ENCODE peak calls at places on chromosomes 2 and 18, in seven cellular contexts. K, A, B, P, E, X and M are unnamed samples.
A peak's percentile ranks its signal among the peaks of the same experiment; 100 is the strongest.

GRCh38 chr2:189526241-189526640 is 54.3 kb downstream of the SLC40A1 start:
- DNase-seq in A (no peak), P (no peak), X (no peak), B (no peak), E (no peak), K (no peak), M (no peak)

GRCh38 chr2:182593394-182593707 is 122.7 kb upstream of the DNAJC10 start:
- DNase-seq in P (no peak), K (peak; percentile 54), A (no peak), E (no peak), B (peak; percentile 46), X (no peak), M (peak; percentile 79)

GRCh38 chr2:86211033-86211795 is 12.0 kb downstream of the MRPL35 start:
- DNase-seq in A (no peak), B (no peak), K (no peak), X (no peak), P (no peak), E (no peak), M (no peak)

GRCh38 chr18:54845788-54846187 is 17.5 kb downstream of the RAB27B start:
- DNase-seq in P (no peak), B (peak; percentile 7), K (peak; percentile 30), A (no peak), E (no peak), X (no peak), M (peak; percentile 39)

GRCh38 chr2:68225119-68225632 is 27.2 kb downstream of the PPP3R1 start:
- DNase-seq in A (no peak), P (no peak), K (peak; percentile 48), X (no peak), E (no peak), B (no peak), M (no peak)

GRCh38 chr18:63553117-63553516 is 10.9 kb downstream of the SERPINB12 start:
- DNase-seq in E (no peak), K (peak; percentile 41), P (no peak), X (no peak), A (no peak), B (peak; percentile 48), M (peak; percentile 69)

GRCh38 chr2:189261431-189261841 is 81.9 kb upstream of the COL5A2 start:
- DNase-seq in B (no peak), E (no peak), K (peak; percentile 97), A (no peak), P (no peak), X (no peak), M (peak; percentile 84)

GRCh38 chr2:152200562-152201465 is 25.3 kb upstream of the STAM2 start:
- DNase-seq in K (peak; percentile 100), X (peak; percentile 36), P (peak; percentile 93), B (peak; percentile 86), A (peak; percentile 79), E (no peak), M (peak; percentile 97)

GRCh38 chr2:112724611-112725525 is 4.0 kb downstream of the NT5DC4 start:
- DNase-seq in E (peak; percentile 55), A (no peak), X (no peak), K (peak; percentile 35), P (no peak), B (no peak), M (no peak)

GRCh38 chr2:223865124-223865523 is 27.7 kb upstream of the AP1S3 start:
- DNase-seq in K (no peak), X (no peak), B (no peak), E (no peak), P (no peak), A (no peak), M (no peak)

GRCh38 chr2:64228126-64228678 is 84.0 kb upstream of the PELI1 start:
- DNase-seq in X (peak; percentile 69), A (peak; percentile 85), E (peak; percentile 92), P (peak; percentile 88), K (peak; percentile 67), B (peak; percentile 10), M (peak; percentile 59)

GRCh38 chr2:179764710-179765109 is 96.7 kb downstream of the ZNF385B start:
- DNase-seq in B (no peak), E (no peak), X (no peak), A (no peak), P (no peak), K (no peak), M (no peak)

GRCh38 chr2:27133195-27133875 is 1.1 kb downstream of the PREB start:
- DNase-seq in P (peak; percentile 84), B (no peak), A (no peak), K (no peak), X (peak; percentile 59), E (no peak), M (no peak)

GRCh38 chr2:99554238-99554637 is 64.4 kb upstream of the REV1 start:
- DNase-seq in B (no peak), A (no peak), K (no peak), X (no peak), E (no peak), P (no peak), M (no peak)

GRCh38 chr2:11127791-11128190 is 27.5 kb upstream of the SLC66A3 start:
- DNase-seq in E (no peak), P (no peak), X (no peak), B (no peak), A (no peak), K (no peak), M (no peak)

GRCh38 chr2:96537734-96538486 is 1.4 kb downstream of the ARID5A start:
- DNase-seq in K (no peak), P (peak; percentile 64), X (no peak), B (no peak), E (no peak), A (peak; percentile 60), M (no peak)

GRCh38 chr2:64260093-64260808 is 116.0 kb upstream of the PELI1 start:
- DNase-seq in K (no peak), B (no peak), A (no peak), E (no peak), P (no peak), X (no peak), M (no peak)

GRCh38 chr2:216306868-216307267 is 65.4 kb downstream of the MARCHF4 start:
- DNase-seq in B (no peak), X (no peak), P (no peak), K (no peak), E (no peak), A (no peak), M (no peak)

GRCh38 chr2:241584446-241584845 is 25.9 kb downstream of the BOK start:
- DNase-seq in E (no peak), K (peak; percentile 36), B (no peak), A (no peak), P (peak; percentile 24), X (no peak), M (peak; percentile 61)

GRCh38 chr2:138391956-138392355 is 109.6 kb upstream of the SPOPL start:
- DNase-seq in K (peak; percentile 53), B (no peak), X (no peak), A (no peak), E (no peak), P (no peak), M (no peak)

GRCh38 chr2:161046876-161047275 is 113.4 kb upstream of the TANK start:
- DNase-seq in E (no peak), A (no peak), P (no peak), X (no peak), B (no peak), K (no peak), M (no peak)

GRCh38 chr2:69915050-69915945 is at the start of gene MXD1:
- DNase-seq in B (no peak), A (no peak), K (peak; percentile 16), X (no peak), P (peak; percentile 66), E (peak; percentile 78), M (no peak)

GRCh38 chr18:23191952-23192662 is 56.8 kb downstream of the CABLES1 start:
- DNase-seq in A (peak; percentile 53), K (peak; percentile 26), X (peak; percentile 83), P (peak; percentile 77), B (peak; percentile 72), E (peak; percentile 74), M (peak; percentile 85)

GRCh38 chr2:237060518-237061312 is 25.0 kb upstream of the COPS8 start:
- DNase-seq in A (no peak), P (no peak), E (no peak), B (peak; percentile 30), X (peak; percentile 60), K (peak; percentile 73), M (peak; percentile 75)

GRCh38 chr2:159617651-159618050 is 1.3 kb upstream of the BAZ2B start:
- DNase-seq in B (no peak), P (no peak), X (no peak), E (no peak), A (no peak), K (peak; percentile 17), M (peak; percentile 24)

GRCh38 chr2:239441261-239441701 is 40.5 kb upstream of the HDAC4 start:
- DNase-seq in B (no peak), A (no peak), E (no peak), X (no peak), P (no peak), K (no peak), M (peak; percentile 63)
- H3K4me3 ChIP-seq in B (no peak overlapping the region), A (no peak overlapping the region), E (no peak overlapping the region), X (no peak overlapping the region), P (no peak overlapping the region), K (no peak overlapping the region), M (peak overlapping the region; percentile 10)

GRCh38 chr2:178419123-178419522 is 31.9 kb downstream of the PRKRA start:
- DNase-seq in E (no peak), X (no peak), B (peak; percentile 36), P (no peak), A (no peak), K (peak; percentile 64), M (peak; percentile 29)
- TF ChIP-seq CTCF in E (peak; percentile 28), X (no peak), B (peak; percentile 68), P (no peak), A (no peak), K (peak; percentile 72), M (peak; percentile 43)

DNA sequence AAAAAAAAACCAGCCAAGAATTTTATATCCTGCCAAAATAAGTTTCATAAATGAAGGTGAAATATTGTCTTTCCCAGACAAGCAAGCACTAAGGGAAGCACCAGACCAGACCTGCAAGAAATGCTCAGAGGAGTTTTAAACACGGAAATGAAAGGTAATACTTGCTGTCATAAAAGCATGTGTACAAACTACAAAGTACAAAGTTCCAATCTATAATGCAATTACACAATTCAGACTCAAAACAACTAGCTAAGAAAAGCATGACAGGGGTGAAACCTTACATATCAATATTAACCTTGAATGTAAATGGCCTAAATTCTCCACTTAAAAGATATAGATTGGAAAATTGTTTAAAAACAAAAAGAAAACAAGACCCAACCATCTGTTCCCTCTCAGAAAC is 45.0 kb upstream of the ASXL3 start:
- DNase-seq in E (no peak), K (no peak), B (no peak), P (no peak), A (no peak), X (no peak), M (no peak)
- H3K4me3 ChIP-seq in E (no peak overlapping the region), K (no peak overlapping the region), B (no peak overlapping the region), P (no peak overlapping the region), A (no peak overlapping the region), X (no peak overlapping the region), M (no peak overlapping the region)

DNA sequence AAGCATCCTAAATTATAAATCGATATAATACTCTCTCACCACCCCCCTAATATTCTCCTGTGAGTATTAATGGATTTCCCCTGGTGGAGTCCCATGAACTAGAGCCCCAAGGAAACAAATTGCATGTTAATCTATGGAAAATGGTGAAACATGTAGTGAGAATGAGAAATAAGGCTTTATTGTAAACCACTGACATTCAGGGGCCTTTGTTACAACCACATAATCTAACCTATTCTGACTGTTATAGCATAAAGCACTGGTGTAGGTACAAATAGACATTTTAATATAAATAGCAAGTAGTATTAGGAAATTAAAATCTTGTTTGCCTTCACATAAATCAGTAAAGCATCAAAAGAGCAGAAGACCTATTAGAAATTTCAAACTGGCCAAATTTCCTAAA is 65.3 kb upstream of the TLK1 start:
- DNase-seq in E (no peak), P (no peak), B (no peak), A (no peak), X (no peak), K (no peak), M (no peak)
- TF ChIP-seq CTCF in E (no peak), P (no peak), B (no peak), A (no peak), X (no peak), K (no peak), M (no peak)